ENCODE peak calls at places on chromosome 11, in five cellular contexts. J is tibial artery, L is fibroblast of lung, X is RWPE2, O is brain microvascular endothelial cell. K is an unnamed sample.

GRCh38 chr11:84819561-84819960 is 807.6 kb downstream of the DLG2 start:
- DNase-seq in O (no peak), L (no peak), J (no peak), X (no peak), K (no peak)

GRCh38 chr11:64848779-64849599 is 4.5 kb upstream of the CDC42BPG start:
- DNase-seq in O (no peak), J (no peak), L (no peak), X (no peak), K (no peak)

GRCh38 chr11:57639321-57640067 is 10.2 kb downstream of the YPEL4 start:
- DNase-seq in O (no peak), J (no peak), L (peak; percentile 71), X (no peak), K (no peak)

GRCh38 chr11:17595526-17596309 is 48.7 kb downstream of the OTOG start:
- DNase-seq in X (peak; percentile 19), L (no peak), J (peak; percentile 49), O (no peak), K (no peak)

GRCh38 chr11:100619484-100619883 is 67.6 kb upstream of the ARHGAP42 start:
- DNase-seq in L (no peak), O (peak; percentile 53), J (no peak), X (no peak), K (no peak)

GRCh38 chr11:32478277-32478731 is 43.0 kb upstream of the WT1 start:
- DNase-seq in X (no peak), O (no peak), J (no peak), L (peak; percentile 30), K (no peak)

GRCh38 chr11:64285885-64286800 is 495 bp downstream of the GPR137 start:
- DNase-seq in O (no peak), L (no peak), X (no peak), J (no peak), K (no peak)

GRCh38 chr11:122979815-122980656 is 1.6 kb downstream of the BSX start:
- DNase-seq in L (no peak), O (no peak), J (no peak), X (no peak), K (no peak)

GRCh38 chr11:69788956-69789355 is 13.8 kb upstream of the FGF4 start:
- DNase-seq in J (no peak), O (no peak), X (no peak), L (no peak), K (no peak)

GRCh38 chr11:101346591-101346990 is 217.0 kb upstream of the PGR start:
- DNase-seq in L (peak; percentile 47), O (peak; percentile 31), X (no peak), J (no peak), K (no peak)

GRCh38 chr11:35169754-35170153 is 30.8 kb downstream of the CD44 start:
- DNase-seq in O (no peak), X (no peak), L (no peak), J (no peak), K (no peak)

GRCh38 chr11:20327377-20327776 is 36.1 kb upstream of the HTATIP2 start:
- DNase-seq in O (no peak), L (no peak), X (no peak), J (no peak), K (no peak)

GRCh38 chr11:20161230-20161918 is 1.1 kb upstream of the DBX1 start:
- DNase-seq in O (no peak), L (no peak), X (no peak), J (no peak), K (no peak)

GRCh38 chr11:113796663-113797259 is 17.2 kb downstream of the CLDN25 start:
- DNase-seq in J (no peak), L (peak; percentile 42), X (no peak), O (peak; percentile 58), K (no peak)

GRCh38 chr11:46291441-46292143 is 14.1 kb downstream of the CREB3L1 start:
- DNase-seq in L (peak; percentile 88), X (no peak), O (peak; percentile 55), J (no peak), K (no peak)

GRCh38 chr11:47332791-47333525 is 19.5 kb downstream of the MYBPC3 start:
- DNase-seq in J (no peak), O (no peak), X (no peak), L (no peak), K (no peak)

GRCh38 chr11:46378811-46379482 is 2.5 kb upstream of the MDK start:
- DNase-seq in X (no peak), J (no peak), O (no peak), L (no peak), K (no peak)

GRCh38 chr11:100930185-100930778 is 199.3 kb downstream of the PGR start:
- DNase-seq in J (no peak), L (peak; percentile 87), X (no peak), O (peak; percentile 52), K (no peak)

GRCh38 chr11:100735949-100736675 is 49.0 kb downstream of the ARHGAP42 start:
- DNase-seq in X (no peak), L (no peak), O (peak; percentile 81), J (no peak), K (no peak)

GRCh38 chr11:44058275-44058674 is 7.8 kb upstream of the ACCS start:
- DNase-seq in L (no peak), X (no peak), J (no peak), O (no peak), K (no peak)

GRCh38 chr11:85822814-85823213 is 11.9 kb upstream of the SYTL2 start:
- DNase-seq in J (no peak), O (peak; percentile 49), L (peak; percentile 63), X (no peak), K (no peak)

GRCh38 chr11:31921066-31921465 is 109.9 kb upstream of the PAX6 start:
- DNase-seq in L (no peak), J (no peak), X (no peak), O (no peak), K (no peak)

GRCh38 chr11:124748481-124749338 is 3.3 kb downstream of the VSIG2 start:
- DNase-seq in O (no peak), X (no peak), J (no peak), L (no peak), K (no peak)

GRCh38 chr11:18748766-18749375 is 22.9 kb upstream of the IGSF22 start:
- DNase-seq in J (no peak), X (no peak), L (no peak), O (no peak), K (no peak)

GRCh38 chr11:63710476-63711217 is 29.3 kb downstream of the RTN3 start:
- DNase-seq in O (peak; percentile 89), J (no peak), L (peak; percentile 82), X (no peak), K (no peak)

GRCh38 chr11:75275581-75275980 is 35.0 kb downstream of the TPBGL start:
- DNase-seq in L (no peak), O (no peak), X (peak; percentile 31), J (peak; percentile 75), K (peak; percentile 40)

GRCh38 chr11:95788921-95789505 is 569 bp downstream of the FAM76B start:
- DNase-seq in X (peak; percentile 42), L (peak; percentile 39), J (no peak), O (peak; percentile 39), K (no peak)

DNA sequence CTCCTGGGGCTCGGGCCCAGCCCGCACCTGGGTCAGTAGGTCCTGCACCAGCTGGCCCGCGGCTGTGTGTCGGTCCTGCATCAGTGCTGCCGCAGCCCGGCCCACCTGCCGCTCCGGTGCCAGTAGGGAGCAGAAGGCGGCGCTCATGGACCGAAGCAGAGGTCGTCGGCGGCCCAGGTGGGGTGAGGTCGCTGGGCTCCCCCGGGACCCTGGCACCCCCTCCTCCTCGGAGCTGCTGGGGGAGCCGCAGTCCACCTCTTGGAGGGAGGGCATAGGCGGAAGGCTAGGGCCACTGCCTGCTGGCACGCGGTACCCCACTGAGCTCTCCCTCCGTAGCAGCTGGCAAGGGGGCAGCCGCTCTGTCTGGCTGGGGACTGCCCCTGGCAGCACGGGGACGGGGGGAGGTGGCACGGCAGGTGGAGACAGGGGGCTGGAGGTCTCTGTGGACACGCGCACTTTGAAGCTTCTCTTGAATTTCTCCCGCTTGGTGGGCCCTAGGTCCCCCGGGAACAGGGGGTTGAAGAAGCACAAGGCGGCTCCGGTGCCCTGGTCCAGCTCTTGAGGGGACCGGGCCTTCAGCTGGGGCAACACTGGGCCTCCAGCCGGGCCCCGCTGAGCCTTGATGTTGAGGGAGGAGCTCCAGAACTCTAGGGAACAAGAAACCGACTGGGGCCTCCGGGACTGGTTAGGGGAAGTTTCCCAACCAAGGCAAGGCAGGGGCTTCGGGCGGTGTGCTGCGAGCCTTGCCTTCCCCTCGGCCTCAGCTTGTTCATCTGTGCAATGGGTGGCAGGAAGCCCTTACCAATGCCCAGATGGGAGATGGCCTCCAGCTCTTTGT is 1.4 kb downstream of the RIN1 start:
- DNase-seq in X (peak; percentile 68), L (no peak), J (no peak), O (no peak), K (no peak)
- H3K27ac ChIP-seq in X (peak overlapping the region; percentile 95), L (peak overlapping the region; percentile 100), J (no peak overlapping the region), O (peak overlapping the region; percentile 97), K (no peak overlapping the region)

DNA sequence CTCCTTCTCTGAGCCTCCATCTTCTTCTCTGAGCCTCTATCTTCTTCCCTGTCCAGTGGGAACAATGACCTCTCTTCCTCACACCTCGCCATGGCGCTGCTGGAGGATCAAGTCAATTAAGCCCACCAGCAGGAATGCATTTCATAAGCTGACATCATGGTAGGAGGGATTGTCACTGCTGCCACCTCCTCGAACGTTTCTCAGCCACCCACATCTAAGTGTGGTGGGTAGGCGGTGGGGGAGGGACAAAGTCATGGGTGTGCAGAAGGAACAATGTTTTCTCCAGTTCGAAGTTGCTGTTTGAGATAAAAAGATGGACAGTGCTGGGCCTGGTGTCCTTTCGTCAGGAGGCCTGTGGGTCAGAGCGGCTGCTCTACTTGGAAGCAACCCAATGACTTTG is 44.0 kb downstream of the DHCR7 start:
- DNase-seq in X (no peak), L (no peak), J (no peak), O (no peak), K (no peak)
- H3K27me3 ChIP-seq in X (no peaks in the 10 kb centered on the region), L (no peaks in the 10 kb centered on the region), J (peaks cover 8% of the 10 kb centered on the region), O (no peaks in the 10 kb centered on the region), K (no peaks in the 10 kb centered on the region)

DNA sequence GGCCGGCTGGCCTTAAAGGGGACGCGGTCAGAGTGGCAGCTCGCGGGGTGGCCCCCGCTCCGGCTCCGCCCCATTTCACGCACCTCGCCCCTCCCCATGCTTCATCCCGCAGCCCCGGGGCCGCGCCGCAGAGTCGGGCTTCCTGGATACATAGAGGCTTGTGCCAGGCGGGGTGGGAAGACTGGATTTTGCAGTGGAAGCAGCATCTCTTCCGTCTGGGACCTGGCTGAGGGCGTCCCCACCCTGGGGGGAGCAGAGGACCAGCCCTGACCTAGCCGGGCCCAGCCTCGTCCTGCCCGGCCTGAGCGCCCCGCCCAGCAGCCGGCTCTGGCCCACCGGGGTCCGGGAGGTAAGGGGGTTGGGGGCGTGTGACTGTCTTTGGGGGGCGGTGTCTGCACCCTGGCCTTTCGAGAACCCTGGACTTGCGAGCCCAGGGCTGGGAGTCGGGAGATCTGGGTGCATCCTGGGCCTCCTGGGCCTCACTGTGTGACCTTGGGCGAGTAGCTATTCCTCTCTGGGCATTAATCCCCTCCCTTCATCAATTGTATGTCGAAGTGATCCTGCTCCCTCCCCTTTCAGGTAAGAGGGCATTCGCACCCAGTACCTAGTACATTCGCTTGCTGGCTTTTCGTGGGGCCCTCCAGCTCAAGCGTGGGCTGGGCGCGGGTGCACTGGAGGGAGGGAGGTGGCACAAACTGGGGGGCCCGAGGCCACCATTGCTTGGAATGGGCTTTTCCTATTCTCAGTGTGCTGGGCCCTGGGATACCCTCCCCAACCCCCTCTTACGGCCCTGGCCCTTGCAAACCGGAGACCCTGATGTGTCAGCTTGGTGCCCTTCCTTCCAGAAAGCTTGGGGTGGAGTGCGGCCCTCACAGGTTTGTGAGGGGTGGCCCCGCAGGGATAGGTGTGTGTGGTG is at the start of gene USP35:
- DNase-seq in O (no peak), X (peak; percentile 22), J (peak; percentile 65), L (no peak), K (no peak)
- H3K27ac ChIP-seq in O (peak within 1 kb of the TSS; percentile 82), X (peak within 1 kb of the TSS; percentile 81), J (peak within 1 kb of the TSS; percentile 91), L (peak within 1 kb of the TSS; percentile 53), K (peak within 1 kb of the TSS; percentile 74)

GRCh38 chr11:71393283-71393682 is 54.9 kb downstream of the DHCR7 start:
- DNase-seq in L (no peak), X (no peak), O (no peak), J (no peak), K (no peak)
- H3K27me3 ChIP-seq in L (peaks cover 9% of the 10 kb centered on the region), X (peaks cover 28% of the 10 kb centered on the region), O (no peaks in the 10 kb centered on the region), J (peaks cover 47% of the 10 kb centered on the region), K (no peaks in the 10 kb centered on the region)

K was measured in effector memory CD4-positive, alpha-beta T cell.